ENCODE peak calls at places on chromosomes 3 and 15, in eight cellular contexts. B is NCI-H1417; X is midbrain; W is adipocyte; J is activated CD8-positive, alpha-beta memory T cell treated with anti-CD3 and anti-CD28 coated beads, Interleukin-2, amount 50 U/mL, for 48 hours; A is DMS79 treated with DMSO at 0.1 percent for 48 hours; Z is GM04504; Y is A673. M is an unnamed sample.

GRCh38 chr3:52216585-52217408 is 8.6 kb downstream of the TLR9 start:
- DNase-seq in B (no peak), Y (no peak), J (peak; percentile 68), A (peak; percentile 28), Z (no peak), W (peak; percentile 66), X (no peak), M (peak; percentile 49)

GRCh38 chr3:52786330-52787215 is 8.0 kb upstream of the ITIH3 start:
- DNase-seq in Y (no peak), Z (no peak), B (no peak), J (no peak), X (no peak), A (no peak), W (no peak), M (no peak)

GRCh38 chr3:180828723-180829408 is 83.6 kb upstream of the FXR1 start:
- DNase-seq in J (no peak), Z (no peak), X (no peak), W (no peak), B (no peak), Y (no peak), A (no peak), M (no peak)

GRCh38 chr15:40306371-40306770 is 1.4 kb downstream of the PLCB2 start:
- DNase-seq in X (no peak), Y (no peak), J (no peak), W (no peak), B (no peak), Z (no peak), A (no peak), M (no peak)

GRCh38 chr3:195856410-195857084 is 44.8 kb upstream of the MUC4 start:
- DNase-seq in X (no peak), Y (no peak), W (no peak), B (no peak), Z (no peak), J (no peak), A (no peak), M (no peak)

GRCh38 chr3:124592658-124593441 is 137.4 kb upstream of the UMPS start:
- DNase-seq in J (no peak), B (no peak), X (no peak), Y (no peak), A (peak; percentile 75), W (no peak), Z (no peak), M (no peak)

GRCh38 chr15:74983725-74984231 is 11.6 kb upstream of the SCAMP5 start:
- DNase-seq in B (no peak), W (no peak), J (peak; percentile 69), Y (no peak), X (no peak), A (no peak), Z (no peak), M (no peak)

GRCh38 chr15:78204351-78205309 is 29.7 kb downstream of the ACSBG1 start:
- DNase-seq in W (no peak), Z (no peak), Y (no peak), B (no peak), J (no peak), X (peak; percentile 71), A (no peak), M (no peak)

GRCh38 chr15:101303408-101303807 is 8.4 kb upstream of the SNRPA1 start:
- DNase-seq in J (no peak), B (no peak), A (no peak), X (no peak), Y (no peak), W (no peak), Z (no peak), M (no peak)

GRCh38 chr3:98564282-98565005 is 29.0 kb downstream of the CPOX start:
- DNase-seq in B (no peak), Z (no peak), Y (no peak), A (no peak), J (no peak), W (no peak), X (no peak), M (no peak)

GRCh38 chr15:48177383-48177874 is 666 bp downstream of the MYEF2 start:
- DNase-seq in B (no peak), W (peak; percentile 68), A (peak; percentile 40), Y (peak; percentile 69), X (peak; percentile 29), J (no peak), Z (no peak), M (peak; percentile 27)

GRCh38 chr3:149299938-149300791 is 33.3 kb downstream of the TM4SF18 start:
- DNase-seq in Z (peak; percentile 85), A (peak; percentile 16), B (peak; percentile 28), X (no peak), Y (peak; percentile 33), W (peak; percentile 92), J (no peak), M (peak; percentile 93)

GRCh38 chr15:28884151-28884940 is 1.4 kb upstream of the APBA2 start:
- DNase-seq in Y (no peak), W (no peak), Z (no peak), J (no peak), B (no peak), X (no peak), A (peak; percentile 1), M (no peak)

M was measured in non-pigmented ciliary epithelial cell.